ENCODE peak calls at places on chromosomes 4 and X, in seven cellular contexts. K is cardiac muscle cell; N is left ventricle myocardium inferior; G is hepatocyte; H is MM.1S; Y is left lung; D is CD8-positive, alpha-beta memory T cell. F is an unnamed sample.

GRCh38 chrX:113828470-113828869 is 755.4 kb upstream of the HTR2C start:
- DNase-seq in N (no peak), H (no peak), K (no peak), Y (no peak), G (no peak), D (no peak), F (no peak)

GRCh38 chr4:1300466-1301455 is 11.1 kb downstream of the MAEA start:
- DNase-seq in N (no peak), H (no peak), K (peak; percentile 77), D (no peak), Y (peak; percentile 89), G (peak; percentile 52), F (no peak)

GRCh38 chrX:10350221-10350620 is 193.4 kb downstream of the CLCN4 start:
- DNase-seq in N (no peak), D (no peak), G (no peak), K (no peak), Y (no peak), H (no peak), F (no peak)

GRCh38 chr4:14100349-14100748 is 472.8 kb upstream of the BOD1L1 start:
- DNase-seq in K (peak; percentile 49), N (no peak), G (no peak), H (no peak), Y (no peak), D (no peak), F (no peak)

GRCh38 chr4:160136021-160136420 is 1033.1 kb downstream of the RAPGEF2 start:
- DNase-seq in D (no peak), H (no peak), G (no peak), K (no peak), Y (no peak), N (no peak), F (no peak)

GRCh38 chr4:116480486-116480990 is 604.8 kb downstream of the TRAM1L1 start:
- DNase-seq in H (no peak), Y (no peak), N (no peak), G (no peak), D (no peak), K (no peak), F (no peak)

GRCh38 chr4:111781611-111782010 is 363.6 kb upstream of the FAM241A start:
- DNase-seq in Y (no peak), G (peak; percentile 23), D (no peak), K (no peak), N (no peak), H (no peak), F (no peak)

GRCh38 chr4:91448668-91449330 is 855.0 kb upstream of the GRID2 start:
- DNase-seq in K (peak; percentile 70), Y (no peak), D (no peak), G (peak; percentile 23), H (no peak), N (no peak), F (no peak)

GRCh38 chr4:146932111-146932510 is 13.6 kb downstream of the TTC29 start:
- DNase-seq in N (no peak), Y (no peak), K (no peak), D (no peak), H (no peak), G (no peak), F (no peak)

GRCh38 chrX:106203315-106203714 is 35.2 kb downstream of the PWWP3B start:
- DNase-seq in Y (no peak), G (no peak), H (no peak), K (no peak), D (no peak), N (no peak), F (no peak)

GRCh38 chrX:106726485-106727437 is at the start of gene RNF128:
- DNase-seq in D (no peak), H (peak; percentile 9), G (peak; percentile 76), K (peak; percentile 25), Y (peak; percentile 82), N (no peak), F (no peak)

GRCh38 chrX:134929813-134930212 is 61.0 kb upstream of the SMIM10 start:
- DNase-seq in Y (no peak), K (no peak), G (no peak), N (no peak), D (no peak), H (no peak), F (no peak)

GRCh38 chr4:99868126-99868596 is 26.1 kb downstream of the LAMTOR3 start:
- DNase-seq in Y (no peak), G (peak; percentile 14), D (no peak), N (no peak), K (peak; percentile 14), H (no peak), F (no peak)

GRCh38 chr4:5322321-5322720 is 271.0 kb downstream of the STK32B start:
- DNase-seq in K (no peak), H (no peak), Y (no peak), N (no peak), G (no peak), D (no peak), F (no peak)

GRCh38 chrX:10952619-10953018 is 158.5 kb upstream of the HCCS start:
- DNase-seq in D (no peak), Y (no peak), H (no peak), G (no peak), K (peak; percentile 42), N (peak; percentile 13), F (no peak)

GRCh38 chrX:108091878-108092291 is 307 bp downstream of the ATG4A start:
- DNase-seq in K (no peak), Y (no peak), H (peak; percentile 23), N (no peak), G (no peak), D (no peak), F (no peak)

GRCh38 chr4:1571165-1571908 is 112.8 kb downstream of the FAM53A start:
- DNase-seq in K (no peak), G (no peak), H (no peak), N (no peak), Y (peak; percentile 61), D (no peak), F (no peak)

GRCh38 chr4:121951570-121952110 is at the start of gene TRPC3:
- DNase-seq in D (peak; percentile 21), Y (peak; percentile 85), G (peak; percentile 47), N (peak; percentile 23), H (no peak), K (peak; percentile 23), F (peak; percentile 5)

GRCh38 chr4:54543088-54543795 is 114.5 kb upstream of the KIT start:
- DNase-seq in H (no peak), G (no peak), Y (no peak), K (peak; percentile 44), D (no peak), N (no peak), F (no peak)

GRCh38 chr4:73653695-73654106 is 33.5 kb upstream of the RASSF6 start:
- DNase-seq in K (peak; percentile 60), G (peak; percentile 65), N (no peak), H (peak; percentile 85), Y (no peak), D (peak; percentile 2), F (peak; percentile 90)

GRCh38 chr4:5842456-5842855 is 50.4 kb downstream of the CRMP1 start:
- DNase-seq in H (no peak), N (no peak), K (no peak), Y (no peak), D (no peak), G (no peak), F (no peak)

GRCh38 chrX:429266-429825 is 42.6 kb upstream of the PPP2R3B start:
- DNase-seq in G (no peak), K (no peak), D (no peak), H (no peak), N (no peak), Y (no peak), F (no peak)

GRCh38 chr4:8214091-8214490 is 15.0 kb downstream of the SH3TC1 start:
- DNase-seq in G (no peak), K (no peak), Y (peak; percentile 68), N (no peak), D (no peak), H (no peak), F (no peak)

DNA sequence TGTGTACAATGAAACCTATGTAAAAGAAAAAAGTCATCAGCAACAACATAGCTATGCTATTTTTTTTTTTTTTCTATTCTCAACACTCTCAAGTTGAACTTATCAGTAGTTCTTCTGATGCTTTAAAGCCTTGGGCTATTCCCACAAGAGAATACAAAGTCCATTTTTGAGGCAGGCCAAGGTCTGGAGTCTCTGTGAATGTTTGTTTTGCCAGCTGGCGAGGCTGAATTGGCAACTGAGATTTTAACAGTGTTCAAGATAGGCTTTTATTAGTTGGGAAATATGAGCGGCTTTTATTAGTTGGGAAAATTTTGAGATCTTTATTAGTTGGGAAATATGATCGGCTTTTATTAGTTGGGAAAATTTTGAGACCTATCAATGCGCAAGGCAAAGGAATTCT is 336.6 kb downstream of the SLITRK2 start:
- DNase-seq in D (no peak), G (peak; percentile 19), H (no peak), K (no peak), N (no peak), Y (no peak), F (no peak)
- H3K9me3 ChIP-seq in D (no peaks in the 10 kb centered on the region), G (no peaks in the 10 kb centered on the region), H (no peaks in the 10 kb centered on the region), K (peaks cover 3% of the 10 kb centered on the region), N (no peaks in the 10 kb centered on the region), Y (no peaks in the 10 kb centered on the region), F (no peaks in the 10 kb centered on the region)

DNA sequence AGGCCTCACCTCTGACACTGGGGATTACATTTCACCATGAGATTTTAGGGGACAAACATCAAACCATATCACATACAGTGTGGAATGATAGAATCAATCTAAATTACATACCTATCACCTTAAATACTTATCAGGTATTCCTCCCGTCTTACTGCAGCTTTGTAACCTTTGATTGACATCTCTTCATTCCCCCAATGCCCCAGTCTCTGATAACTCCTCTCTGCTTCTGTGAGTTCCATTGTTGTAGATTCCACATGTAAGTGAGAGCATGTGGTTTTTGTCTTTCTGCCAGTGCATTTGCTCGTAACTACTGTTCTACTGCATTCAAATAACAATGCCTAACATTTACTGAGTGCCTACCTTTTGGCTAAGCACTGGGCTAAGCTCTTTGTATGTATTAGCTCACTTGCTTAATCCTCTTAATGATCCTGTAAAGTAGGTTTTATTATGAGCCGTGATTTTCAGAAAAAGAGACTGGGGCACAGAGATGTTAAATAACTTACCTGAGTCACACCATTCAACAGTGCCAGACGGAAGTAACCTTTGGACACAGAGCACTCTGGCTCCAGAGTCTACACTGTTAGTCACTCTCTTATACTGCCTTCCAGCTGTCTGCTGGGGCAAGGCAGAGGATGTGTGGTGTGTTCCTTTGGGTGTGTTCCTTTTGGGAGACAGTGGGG is 63.7 kb upstream of the ESX1 start:
- DNase-seq in K (peak; percentile 50), Y (no peak), H (no peak), D (no peak), G (peak; percentile 48), N (no peak), F (no peak)
- H3K4me1 ChIP-seq in K (no peaks in the 10 kb centered on the region), Y (no peaks in the 10 kb centered on the region), H (no peaks in the 10 kb centered on the region), D (no peaks in the 10 kb centered on the region), G (peaks cover 3% of the 10 kb centered on the region), N (no peaks in the 10 kb centered on the region), F (no peaks in the 10 kb centered on the region)

GRCh38 chrX:147757750-147758149 is 154.0 kb upstream of the FMR1 start:
- DNase-seq in Y (no peak), G (no peak), H (no peak), N (no peak), D (no peak), K (no peak), F (no peak)
- H3K9me3 ChIP-seq in Y (no peaks in the 10 kb centered on the region), G (no peaks in the 10 kb centered on the region), H (no peaks in the 10 kb centered on the region), N (no peaks in the 10 kb centered on the region), D (no peaks in the 10 kb centered on the region), K (no peaks in the 10 kb centered on the region), F (no peaks in the 10 kb centered on the region)

DNA sequence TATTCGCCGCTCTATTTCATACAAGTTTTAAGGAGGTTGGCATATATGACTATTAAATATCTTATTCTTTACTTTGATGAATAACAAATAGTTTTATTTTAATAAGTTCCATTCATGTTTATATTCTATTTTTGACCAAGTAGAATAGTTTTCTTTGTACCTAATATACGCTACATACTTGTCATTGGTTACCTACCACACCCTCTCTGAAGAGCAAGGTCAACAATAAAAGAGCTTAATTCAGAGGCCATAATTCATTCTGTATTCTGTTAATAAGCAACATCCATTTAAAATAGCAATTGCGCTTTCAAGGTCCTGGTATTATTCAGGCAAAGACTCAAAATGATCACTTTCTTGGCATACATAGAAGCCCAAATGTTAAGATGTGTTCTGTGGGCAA is 24.3 kb upstream of the RBPJ start:
- DNase-seq in K (no peak), D (no peak), N (no peak), G (no peak), H (no peak), Y (no peak), F (no peak)
- H3K4me1 ChIP-seq in K (no peaks in the 10 kb centered on the region), D (no peaks in the 10 kb centered on the region), N (no peaks in the 10 kb centered on the region), G (peaks cover 6% of the 10 kb centered on the region), H (peaks cover 11% of the 10 kb centered on the region), Y (no peaks in the 10 kb centered on the region), F (no peaks in the 10 kb centered on the region)

F was measured in OCI-LY7.